ENCODE peak calls at places on chromosomes 11 and 22, in four cellular contexts. V is colonic mucosa, G is psoas muscle, J is K562. K is an unnamed sample.

GRCh38 chr11:66334605-66335442 is 1.4 kb downstream of the RIN1 start:
- DNase-seq in V (no peak), J (peak; percentile 17), G (peak; percentile 56), K (no peak)

GRCh38 chr11:130428271-130428670 is at the start of gene ADAMTS8:
- DNase-seq in J (no peak), V (no peak), G (no peak), K (no peak)

GRCh38 chr11:103202048-103202651 is 92.9 kb downstream of the DYNC2H1 start:
- DNase-seq in V (no peak), J (peak; percentile 7), G (no peak), K (no peak)

GRCh38 chr22:19878461-19879247 is 24.0 kb upstream of the GNB1L start:
- DNase-seq in J (no peak), G (peak; percentile 47), V (no peak), K (no peak)

GRCh38 chr11:9260182-9261146 is 4.7 kb downstream of the DENND5A start:
- DNase-seq in G (no peak), V (no peak), J (no peak), K (no peak)

GRCh38 chr11:68202165-68202564 is 10.9 kb downstream of the KMT5B start:
- DNase-seq in J (no peak), V (no peak), G (no peak), K (peak; percentile 25)

GRCh38 chr11:111797145-111797581 is 31.0 kb upstream of the PPP2R1B start:
- DNase-seq in V (peak; percentile 74), J (no peak), G (no peak), K (peak; percentile 33)

GRCh38 chr11:2791521-2792375 is 92.0 kb upstream of the KCNQ1OT1 start:
- DNase-seq in G (peak; percentile 50), J (no peak), V (no peak), K (peak; percentile 42)

GRCh38 chr11:43119275-43119970 is 192.4 kb upstream of the API5 start:
- DNase-seq in J (no peak), G (no peak), V (no peak), K (no peak)

GRCh38 chr11:66524304-66525040 is 14.0 kb downstream of the BBS1 start:
- DNase-seq in J (no peak), G (peak; percentile 75), V (no peak), K (no peak)

GRCh38 chr11:88414981-88415391 is 77.5 kb upstream of the CTSC start:
- DNase-seq in V (no peak), J (no peak), G (no peak), K (no peak)

GRCh38 chr22:41746563-41747400 is 47.5 kb downstream of the MEI1 start:
- DNase-seq in J (peak; percentile 64), G (peak; percentile 79), V (peak; percentile 79), K (peak; percentile 78)
- TF ChIP-seq CTCF in J (peak; percentile 78), G (peak; percentile 68), V (peak; percentile 67), K (peak; percentile 72)

GRCh38 chr11:80462211-80462610 is 1021.4 kb upstream of the TENM4 start:
- DNase-seq in V (no peak), G (no peak), J (no peak), K (no peak)
- H3K27ac ChIP-seq in V (no peak overlapping the region), G (no peak overlapping the region), J (no peak overlapping the region), K (no peak overlapping the region)

DNA sequence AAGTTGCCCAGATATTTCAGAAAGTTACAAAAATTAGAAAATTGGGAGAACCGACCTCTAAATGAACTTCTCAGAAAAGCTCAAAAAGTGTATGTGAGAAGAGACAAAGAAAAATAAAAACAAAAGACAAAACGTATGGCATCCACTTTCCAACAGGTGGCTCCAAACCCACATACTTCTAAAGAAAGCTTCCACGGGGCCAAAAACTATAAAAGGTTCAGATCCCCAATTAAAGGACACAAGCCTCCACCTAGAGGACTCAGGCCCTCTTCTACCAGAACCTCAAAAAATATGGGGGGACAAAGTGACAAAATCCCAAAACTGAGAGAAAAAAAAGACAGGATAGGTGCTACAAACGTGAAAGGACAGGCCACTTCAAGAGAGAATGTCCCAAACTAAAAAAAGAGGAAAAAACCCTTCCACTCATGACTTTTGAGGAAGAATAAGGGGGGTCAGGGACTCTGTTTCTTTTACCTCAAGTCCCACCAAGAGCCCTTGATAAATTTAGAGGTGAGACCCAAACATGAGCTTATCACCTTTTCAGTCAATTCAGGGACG is 8.8 kb downstream of the SCGB2A1 start:
- DNase-seq in V (no peak), G (no peak), J (peak; percentile 22), K (no peak)
- TF ChIP-seq CTCF in V (peak; percentile 18), G (peak; percentile 15), J (peak; percentile 55), K (no peak)

GRCh38 chr22:40410272-40410671 is 39.9 kb downstream of the SGSM3 start:
- DNase-seq in G (no peak), J (no peak), V (no peak), K (no peak)

GRCh38 chr22:40408718-40409612 is 38.6 kb downstream of the SGSM3 start:
- DNase-seq in J (no peak), G (no peak), V (no peak), K (no peak)

GRCh38 chr22:40410731-40411505 is 40.5 kb downstream of the SGSM3 start:
- DNase-seq in V (no peak), G (no peak), J (no peak), K (no peak)

GRCh38 chr22:40407831-40408717 is 37.7 kb downstream of the SGSM3 start:
- DNase-seq in V (no peak), G (no peak), J (no peak), K (no peak)

GRCh38 chr22:40409613-40410113 is 39.3 kb downstream of the SGSM3 start:
- DNase-seq in G (no peak), J (no peak), V (no peak), K (no peak)
- H3K27ac ChIP-seq in G (no peak overlapping the region), J (no peak overlapping the region), V (no peak overlapping the region), K (no peak overlapping the region)

GRCh38 chr22:42189761-42190160 is 59.2 kb upstream of the CYP2D6 start:
- DNase-seq in V (no peak), G (no peak), J (no peak), K (no peak)

GRCh38 chr22:42194104-42194851 is 63.7 kb upstream of the CYP2D6 start:
- DNase-seq in V (no peak), J (no peak), G (no peak), K (no peak)

GRCh38 chr22:42194953-42195352 is 64.3 kb upstream of the CYP2D6 start:
- DNase-seq in J (no peak), G (no peak), V (no peak), K (no peak)

GRCh38 chr22:42190274-42190673 is 59.7 kb upstream of the CYP2D6 start:
- DNase-seq in V (no peak), J (no peak), G (no peak), K (no peak)

DNA sequence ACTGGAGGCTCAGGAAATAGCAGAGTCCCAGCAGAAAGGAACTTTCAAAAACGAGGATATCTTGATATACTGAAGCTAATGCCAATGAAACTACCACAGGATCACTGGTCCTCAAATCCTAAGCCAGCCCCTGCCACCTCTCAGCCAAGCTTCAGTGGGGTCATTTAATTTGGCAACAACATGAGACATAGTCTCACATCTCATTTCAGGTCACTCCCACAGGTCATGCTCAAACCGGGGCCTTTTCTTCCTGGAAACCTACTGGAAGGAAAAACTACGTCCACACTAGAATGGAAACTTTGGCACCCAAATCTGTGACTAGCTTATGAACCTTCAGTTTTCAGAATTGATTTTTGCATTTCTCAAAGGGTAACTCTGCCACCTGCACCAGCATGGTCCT is 61.9 kb upstream of the CYP2D6 start:
- DNase-seq in J (no peak), V (no peak), G (no peak), K (no peak)
- TF ChIP-seq CTCF in J (no peak), V (no peak), G (no peak), K (no peak)